ENCODE peak calls at places on chromosomes 6 and 20, in seven cellular contexts. L is NCI-H1417; N is HEK293T; S is HFF-Myc; Q is MM.1S; M is stimulated activated effector memory CD8-positive, alpha-beta T cell treated with anti-CD3 and anti-CD28 coated beads, Interleukin-12 subunit alpha, Interleukin-12 subunit beta, amount 100 ng/mL, for 72 hours; D is activated CD4-positive, alpha-beta T cell treated with anti-CD3 and anti-CD28 coated beads, Interleukin-2, amount 50 U/mL, for 24 hours. C is an unnamed sample.

GRCh38 chr6:166197361-166197760 is 29.7 kb upstream of the TBXT start:
- DNase-seq in L (no peak), N (no peak), S (no peak), Q (no peak), M (no peak), D (no peak), C (no peak)

GRCh38 chr6:4640139-4640538 is 136.1 kb upstream of the CDYL start:
- DNase-seq in L (no peak), N (no peak), S (no peak), Q (no peak), M (peak; percentile 12), D (no peak), C (no peak)

GRCh38 chr20:2709205-2709981 is 16.8 kb downstream of the EBF4 start:
- DNase-seq in L (peak; percentile 25), N (no peak), S (no peak), Q (no peak), M (peak; percentile 32), D (no peak), C (no peak)

GRCh38 chr6:151263967-151264366 is 24.2 kb downstream of the AKAP12 start:
- DNase-seq in L (no peak), N (no peak), S (no peak), Q (no peak), M (no peak), D (no peak), C (no peak)

GRCh38 chr6:167091149-167092107 is 31.5 kb upstream of the CCR6 start:
- DNase-seq in L (no peak), N (no peak), S (no peak), Q (no peak), M (no peak), D (no peak), C (no peak)

GRCh38 chr6:156557269-156557885 is 219.8 kb upstream of the ARID1B start:
- DNase-seq in L (peak; percentile 100), N (peak; percentile 92), S (no peak), Q (no peak), M (no peak), D (no peak), C (peak; percentile 63)

GRCh38 chr6:32952817-32953739 is at the start of gene HLA-DMA:
- DNase-seq in L (peak; percentile 19), N (peak; percentile 55), S (peak; percentile 63), Q (peak; percentile 90), M (peak; percentile 90), D (peak; percentile 73), C (peak; percentile 90)

GRCh38 chr20:43349841-43350240 is 107.9 kb upstream of the SRSF6 start:
- DNase-seq in L (no peak), N (no peak), S (no peak), Q (no peak), M (no peak), D (no peak), C (no peak)

GRCh38 chr6:106077881-106078280 is 8.3 kb upstream of the PRDM1 start:
- DNase-seq in L (peak; percentile 43), N (no peak), S (no peak), Q (no peak), M (no peak), D (no peak), C (no peak)

GRCh38 chr6:28756555-28756918 is 167.2 kb downstream of the TRIM27 start:
- DNase-seq in L (no peak), N (no peak), S (no peak), Q (no peak), M (no peak), D (no peak), C (no peak)

GRCh38 chr6:130362128-130362527 is 3.7 kb upstream of the TMEM200A start:
- DNase-seq in L (no peak), N (no peak), S (no peak), Q (no peak), M (no peak), D (no peak), C (peak; percentile 57)

GRCh38 chr6:4394786-4395185 is 259.4 kb upstream of the ECI2 start:
- DNase-seq in L (peak; percentile 42), N (peak; percentile 23), S (no peak), Q (no peak), M (no peak), D (no peak), C (peak; percentile 34)

GRCh38 chr6:166167801-166168615 is at the start of gene TBXT:
- DNase-seq in L (no peak), N (no peak), S (no peak), Q (no peak), M (no peak), D (no peak), C (peak; percentile 19)

GRCh38 chr6:139344186-139344963 is 30.1 kb downstream of the CITED2 start:
- DNase-seq in L (no peak), N (no peak), S (no peak), Q (no peak), M (no peak), D (no peak), C (no peak)

GRCh38 chr6:37489697-37490336 is 9.9 kb downstream of the CCDC167 start:
- DNase-seq in L (peak; percentile 36), N (no peak), S (no peak), Q (no peak), M (no peak), D (no peak), C (no peak)

GRCh38 chr6:93177918-93178317 is 241.4 kb downstream of the EPHA7 start:
- DNase-seq in L (no peak), N (no peak), S (no peak), Q (no peak), M (no peak), D (no peak), C (no peak)

GRCh38 chr20:19015890-19016465 is 196.5 kb upstream of the SLC24A3 start:
- DNase-seq in L (no peak), N (no peak), S (no peak), Q (no peak), M (no peak), D (no peak), C (no peak)

GRCh38 chr6:160535270-160535669 is 128.8 kb downstream of the LPA start:
- DNase-seq in L (no peak), N (no peak), S (no peak), Q (no peak), M (no peak), D (no peak), C (no peak)

GRCh38 chr20:62840244-62841197 is 21.1 kb downstream of the TCFL5 start:
- DNase-seq in L (peak; percentile 46), N (no peak), S (no peak), Q (no peak), M (no peak), D (no peak), C (peak; percentile 5)

GRCh38 chr6:45586216-45587171 is 208.8 kb upstream of the SUPT3H start:
- DNase-seq in L (no peak), N (no peak), S (no peak), Q (no peak), M (peak; percentile 72), D (peak; percentile 36), C (no peak)

GRCh38 chr6:167968091-167968490 is 29.4 kb upstream of the KIF25 start:
- DNase-seq in L (peak; percentile 33), N (peak; percentile 60), S (no peak), Q (no peak), M (peak; percentile 55), D (no peak), C (no peak)

GRCh38 chr6:45710304-45710821 is 305.3 kb downstream of the CLIC5 start:
- DNase-seq in L (no peak), N (no peak), S (no peak), Q (peak; percentile 87), M (peak; percentile 91), D (peak; percentile 89), C (peak; percentile 32)

GRCh38 chr6:164097557-164098398 is 683.3 kb downstream of the QKI start:
- DNase-seq in L (peak; percentile 24), N (no peak), S (no peak), Q (no peak), M (no peak), D (no peak), C (peak; percentile 54)

GRCh38 chr20:32518593-32519366 is 66.4 kb downstream of the NOL4L start:
- DNase-seq in L (peak; percentile 27), N (no peak), S (no peak), Q (no peak), M (no peak), D (no peak), C (no peak)

GRCh38 chr20:24779166-24779565 is 169.9 kb upstream of the CST7 start:
- DNase-seq in L (no peak), N (no peak), S (no peak), Q (no peak), M (no peak), D (no peak), C (no peak)

GRCh38 chr6:22732186-22732970 is 163.0 kb downstream of the HDGFL1 start:
- DNase-seq in L (no peak), N (no peak), S (no peak), Q (no peak), M (no peak), D (no peak), C (no peak)

GRCh38 chr20:5969348-5969935 is 19.0 kb downstream of the MCM8 start:
- DNase-seq in L (no peak), N (no peak), S (no peak), Q (no peak), M (no peak), D (no peak), C (no peak)

GRCh38 chr6:15512126-15512525 is 150.7 kb downstream of the DTNBP1 start:
- DNase-seq in L (peak; percentile 16), N (peak; percentile 33), S (no peak), Q (no peak), M (no peak), D (no peak), C (no peak)

GRCh38 chr6:20724443-20724842 is 190.2 kb downstream of the CDKAL1 start:
- DNase-seq in L (no peak), N (no peak), S (no peak), Q (no peak), M (no peak), D (no peak), C (no peak)

GRCh38 chr6:15841937-15842698 is 179.3 kb upstream of the DTNBP1 start:
- DNase-seq in L (no peak), N (no peak), S (no peak), Q (no peak), M (no peak), D (no peak), C (no peak)

GRCh38 chr6:52189974-52190373 is 3.8 kb downstream of the IL17A start:
- DNase-seq in L (no peak), N (no peak), S (no peak), Q (no peak), M (no peak), D (no peak), C (no peak)

GRCh38 chr20:6637160-6637579 is 130.3 kb upstream of the BMP2 start:
- DNase-seq in L (no peak), N (no peak), S (no peak), Q (no peak), M (no peak), D (no peak), C (no peak)

GRCh38 chr6:7424967-7425807 is 35.6 kb downstream of the RIOK1 start:
- DNase-seq in L (peak; percentile 58), N (peak; percentile 36), S (no peak), Q (no peak), M (no peak), D (no peak), C (peak; percentile 72)

GRCh38 chr6:79468116-79468515 is 69.1 kb downstream of the LCA5 start:
- DNase-seq in L (no peak), N (no peak), S (no peak), Q (no peak), M (no peak), D (no peak), C (no peak)

GRCh38 chr20:41631826-41632225 is 13.6 kb upstream of the CHD6 start:
- DNase-seq in L (no peak), N (no peak), S (no peak), Q (no peak), M (no peak), D (no peak), C (no peak)

GRCh38 chr6:158849899-158850806 is 31.0 kb upstream of the EZR start:
- DNase-seq in L (peak; percentile 80), N (no peak), S (peak; percentile 79), Q (no peak), M (peak; percentile 75), D (peak; percentile 72), C (peak; percentile 85)

GRCh38 chr6:38459291-38459690 is 180.4 kb downstream of the BTBD9 start:
- DNase-seq in L (no peak), N (no peak), S (no peak), Q (no peak), M (no peak), D (no peak), C (no peak)

GRCh38 chr6:168190646-168191443 is 111.8 kb upstream of the FRMD1 start:
- DNase-seq in L (no peak), N (no peak), S (no peak), Q (no peak), M (no peak), D (no peak), C (no peak)